ENCODE peak calls at places on chromosomes 2 and 18, in nine cellular contexts. One of them, this sample, is unnamed.

GRCh38 chr2:24813645-24814257 is 20.5 kb downstream of the CENPO start:
- DNase-seq in HCT116: no peak
- DNase-seq in hepatocyte: no peak
- DNase-seq in OCI-LY7: no peak
- DNase-seq in GM23338: no peak
- DNase-seq in neural progenitor cell: no peak
- DNase-seq in SK-N-SH: no peak
- DNase-seq in MM.1S: no peak
- DNase-seq in PC-3: no peak
- DNase-seq in this sample: no peak

GRCh38 chr18:22606563-22607283 is 189.0 kb upstream of the CTAGE1 start:
- DNase-seq in HCT116: no peak
- DNase-seq in hepatocyte: peak
- DNase-seq in OCI-LY7: no peak
- DNase-seq in GM23338: peak
- DNase-seq in neural progenitor cell: peak
- DNase-seq in SK-N-SH: no peak
- DNase-seq in MM.1S: no peak
- DNase-seq in PC-3: no peak
- DNase-seq in this sample: no peak

GRCh38 chr2:27866237-27866636 is 23.9 kb downstream of the RBKS start:
- DNase-seq in HCT116: no peak
- DNase-seq in hepatocyte: no peak
- DNase-seq in OCI-LY7: no peak
- DNase-seq in GM23338: no peak
- DNase-seq in neural progenitor cell: no peak
- DNase-seq in SK-N-SH: no peak
- DNase-seq in MM.1S: no peak
- DNase-seq in PC-3: no peak
- DNase-seq in this sample: no peak

GRCh38 chr2:8257502-8257901 is 424.4 kb upstream of the ID2 start:
- DNase-seq in HCT116: no peak
- DNase-seq in hepatocyte: no peak
- DNase-seq in OCI-LY7: no peak
- DNase-seq in GM23338: peak
- DNase-seq in neural progenitor cell: no peak
- DNase-seq in SK-N-SH: no peak
- DNase-seq in MM.1S: no peak
- DNase-seq in PC-3: no peak
- DNase-seq in this sample: no peak

GRCh38 chr2:71559828-71560210 is 106.5 kb downstream of the DYSF start:
- DNase-seq in HCT116: no peak
- DNase-seq in hepatocyte: no peak
- DNase-seq in OCI-LY7: no peak
- DNase-seq in GM23338: no peak
- DNase-seq in neural progenitor cell: no peak
- DNase-seq in SK-N-SH: no peak
- DNase-seq in MM.1S: no peak
- DNase-seq in PC-3: no peak
- DNase-seq in this sample: no peak

GRCh38 chr2:50391553-50391952 is 640.4 kb downstream of the NRXN1 start:
- DNase-seq in HCT116: no peak
- DNase-seq in hepatocyte: no peak
- DNase-seq in OCI-LY7: no peak
- DNase-seq in GM23338: no peak
- DNase-seq in neural progenitor cell: no peak
- DNase-seq in SK-N-SH: no peak
- DNase-seq in MM.1S: no peak
- DNase-seq in PC-3: no peak
- DNase-seq in this sample: no peak

GRCh38 chr2:168945508-168945907 is 44.4 kb downstream of the G6PC2 start:
- DNase-seq in HCT116: no peak
- DNase-seq in hepatocyte: no peak
- DNase-seq in OCI-LY7: no peak
- DNase-seq in GM23338: no peak
- DNase-seq in neural progenitor cell: no peak
- DNase-seq in SK-N-SH: no peak
- DNase-seq in MM.1S: no peak
- DNase-seq in PC-3: no peak
- DNase-seq in this sample: no peak

GRCh38 chr18:58700209-58700608 is 28.9 kb downstream of the MALT1 start:
- DNase-seq in HCT116: no peak
- DNase-seq in hepatocyte: no peak
- DNase-seq in OCI-LY7: no peak
- DNase-seq in GM23338: no peak
- DNase-seq in neural progenitor cell: no peak
- DNase-seq in SK-N-SH: no peak
- DNase-seq in MM.1S: no peak
- DNase-seq in PC-3: peak
- DNase-seq in this sample: no peak

GRCh38 chr2:31831585-31831984 is 179.2 kb downstream of the MEMO1 start:
- DNase-seq in HCT116: no peak
- DNase-seq in hepatocyte: no peak
- DNase-seq in OCI-LY7: no peak
- DNase-seq in GM23338: no peak
- DNase-seq in neural progenitor cell: no peak
- DNase-seq in SK-N-SH: no peak
- DNase-seq in MM.1S: no peak
- DNase-seq in PC-3: peak
- DNase-seq in this sample: peak

GRCh38 chr2:9360701-9361100 is 62.6 kb downstream of the ITGB1BP1 start:
- DNase-seq in HCT116: no peak
- DNase-seq in hepatocyte: no peak
- DNase-seq in OCI-LY7: no peak
- DNase-seq in GM23338: no peak
- DNase-seq in neural progenitor cell: no peak
- DNase-seq in SK-N-SH: no peak
- DNase-seq in MM.1S: no peak
- DNase-seq in PC-3: no peak
- DNase-seq in this sample: peak

GRCh38 chr2:191345788-191346187 is 100.6 kb downstream of the MYO1B start:
- DNase-seq in HCT116: no peak
- DNase-seq in hepatocyte: no peak
- DNase-seq in OCI-LY7: no peak
- DNase-seq in GM23338: no peak
- DNase-seq in neural progenitor cell: no peak
- DNase-seq in SK-N-SH: no peak
- DNase-seq in MM.1S: no peak
- DNase-seq in PC-3: peak
- DNase-seq in this sample: peak

GRCh38 chr2:55111230-55111569 is 60.9 kb upstream of the RTN4 start:
- DNase-seq in HCT116: no peak
- DNase-seq in hepatocyte: no peak
- DNase-seq in OCI-LY7: no peak
- DNase-seq in GM23338: no peak
- DNase-seq in neural progenitor cell: no peak
- DNase-seq in SK-N-SH: no peak
- DNase-seq in MM.1S: no peak
- DNase-seq in PC-3: no peak
- DNase-seq in this sample: no peak

GRCh38 chr2:11155326-11156059 is at the start of gene SLC66A3:
- DNase-seq in HCT116: peak
- DNase-seq in hepatocyte: no peak
- DNase-seq in OCI-LY7: peak
- DNase-seq in GM23338: peak
- DNase-seq in neural progenitor cell: peak
- DNase-seq in SK-N-SH: no peak
- DNase-seq in MM.1S: peak
- DNase-seq in PC-3: peak
- DNase-seq in this sample: peak

GRCh38 chr2:163734911-163735691 is 707 bp downstream of the FIGN start:
- DNase-seq in HCT116: no peak
- DNase-seq in hepatocyte: no peak
- DNase-seq in OCI-LY7: no peak
- DNase-seq in GM23338: peak
- DNase-seq in neural progenitor cell: peak
- DNase-seq in SK-N-SH: peak
- DNase-seq in MM.1S: peak
- DNase-seq in PC-3: peak
- DNase-seq in this sample: peak

GRCh38 chr2:236664131-236664530 is 94.5 kb downstream of the ACKR3 start:
- DNase-seq in HCT116: no peak
- DNase-seq in hepatocyte: no peak
- DNase-seq in OCI-LY7: no peak
- DNase-seq in GM23338: no peak
- DNase-seq in neural progenitor cell: no peak
- DNase-seq in SK-N-SH: no peak
- DNase-seq in MM.1S: no peak
- DNase-seq in PC-3: no peak
- DNase-seq in this sample: no peak

GRCh38 chr2:236665130-236665529 is 95.5 kb downstream of the ACKR3 start:
- DNase-seq in HCT116: no peak
- DNase-seq in hepatocyte: no peak
- DNase-seq in OCI-LY7: no peak
- DNase-seq in GM23338: no peak
- DNase-seq in neural progenitor cell: no peak
- DNase-seq in SK-N-SH: no peak
- DNase-seq in MM.1S: no peak
- DNase-seq in PC-3: peak
- DNase-seq in this sample: peak

GRCh38 chr2:236666646-236667204 is 97.1 kb downstream of the ACKR3 start:
- DNase-seq in HCT116: no peak
- DNase-seq in hepatocyte: no peak
- DNase-seq in OCI-LY7: no peak
- DNase-seq in GM23338: no peak
- DNase-seq in neural progenitor cell: no peak
- DNase-seq in SK-N-SH: no peak
- DNase-seq in MM.1S: no peak
- DNase-seq in PC-3: no peak
- DNase-seq in this sample: no peak

GRCh38 chr2:236667526-236667925 is 97.9 kb downstream of the ACKR3 start:
- DNase-seq in HCT116: no peak
- DNase-seq in hepatocyte: no peak
- DNase-seq in OCI-LY7: no peak
- DNase-seq in GM23338: no peak
- DNase-seq in neural progenitor cell: no peak
- DNase-seq in SK-N-SH: no peak
- DNase-seq in MM.1S: no peak
- DNase-seq in PC-3: no peak
- DNase-seq in this sample: no peak

GRCh38 chr2:236665572-236666118 is 96.0 kb downstream of the ACKR3 start:
- DNase-seq in HCT116: no peak
- DNase-seq in hepatocyte: no peak
- DNase-seq in OCI-LY7: no peak
- DNase-seq in GM23338: no peak
- DNase-seq in neural progenitor cell: no peak
- DNase-seq in SK-N-SH: no peak
- DNase-seq in MM.1S: no peak
- DNase-seq in PC-3: no peak
- DNase-seq in this sample: peak
- H3K27ac ChIP-seq in HCT116: no peak
- H3K27ac ChIP-seq in hepatocyte: no peak
- H3K27ac ChIP-seq in OCI-LY7: no peak
- H3K27ac ChIP-seq in GM23338: no peak
- H3K27ac ChIP-seq in neural progenitor cell: no peak
- H3K27ac ChIP-seq in SK-N-SH: no peak
- H3K27ac ChIP-seq in MM.1S: no peak
- H3K27ac ChIP-seq in PC-3: no peak
- H3K27ac ChIP-seq in this sample: no peak

DNA sequence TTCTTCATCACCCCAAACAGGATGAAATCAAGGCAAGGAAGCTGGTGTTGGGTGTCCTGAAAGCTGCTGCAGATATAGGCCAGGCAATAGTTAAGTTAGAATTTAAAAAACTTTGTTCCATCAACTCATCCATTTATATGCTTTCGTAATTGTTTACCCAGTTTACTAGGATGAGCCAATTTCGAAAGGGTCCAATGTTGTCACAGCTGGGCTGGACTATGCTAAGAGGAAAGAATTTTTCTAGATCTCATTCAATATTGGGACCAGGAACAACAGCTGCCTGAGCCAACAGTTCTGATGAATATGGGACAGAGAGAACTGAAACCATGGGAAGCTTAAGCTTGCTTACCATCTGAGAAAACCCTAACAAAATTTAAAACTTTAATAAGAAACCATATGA is 21.6 kb upstream of the SP3 start:
- DNase-seq in HCT116: no peak
- DNase-seq in hepatocyte: no peak
- DNase-seq in OCI-LY7: no peak
- DNase-seq in GM23338: no peak
- DNase-seq in neural progenitor cell: no peak
- DNase-seq in SK-N-SH: no peak
- DNase-seq in MM.1S: no peak
- DNase-seq in PC-3: no peak
- DNase-seq in this sample: peak
- TF ChIP-seq EZH2phosphoT487 in HCT116: no peak
- TF ChIP-seq EZH2phosphoT487 in hepatocyte: no peak
- TF ChIP-seq EZH2phosphoT487 in OCI-LY7: no peak
- TF ChIP-seq EZH2phosphoT487 in GM23338: no peak
- TF ChIP-seq EZH2phosphoT487 in neural progenitor cell: no peak
- TF ChIP-seq EZH2phosphoT487 in SK-N-SH: no peak
- TF ChIP-seq EZH2phosphoT487 in MM.1S: no peak
- TF ChIP-seq EZH2phosphoT487 in PC-3: no peak
- TF ChIP-seq EZH2phosphoT487 in this sample: no peak

DNA sequence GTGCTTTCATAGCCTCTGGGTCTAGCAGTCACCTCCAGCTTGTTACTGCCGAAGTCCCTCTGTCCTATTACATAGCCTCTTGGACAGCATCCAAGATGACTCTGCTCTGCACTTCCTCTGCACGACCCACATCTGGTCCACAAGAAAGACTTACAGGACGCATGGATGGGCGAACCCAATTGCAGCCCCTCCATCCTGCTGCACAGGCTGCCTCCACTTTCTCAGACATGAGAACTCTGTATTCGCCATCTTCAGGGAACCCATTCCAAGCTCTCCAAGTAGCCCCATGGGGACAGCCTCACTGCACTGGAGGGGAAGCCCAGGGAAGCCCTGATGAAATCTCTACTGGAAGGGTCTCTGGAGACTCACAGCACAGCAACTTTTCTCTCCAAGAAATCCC is 172.1 kb downstream of the GFPT1 start:
- DNase-seq in HCT116: no peak
- DNase-seq in hepatocyte: peak
- DNase-seq in OCI-LY7: no peak
- DNase-seq in GM23338: no peak
- DNase-seq in neural progenitor cell: no peak
- DNase-seq in SK-N-SH: peak
- DNase-seq in MM.1S: no peak
- DNase-seq in PC-3: peak
- DNase-seq in this sample: peak
- H3K27ac ChIP-seq in HCT116: no peak
- H3K27ac ChIP-seq in hepatocyte: peak
- H3K27ac ChIP-seq in OCI-LY7: no peak
- H3K27ac ChIP-seq in GM23338: no peak
- H3K27ac ChIP-seq in neural progenitor cell: no peak
- H3K27ac ChIP-seq in SK-N-SH: peak
- H3K27ac ChIP-seq in MM.1S: no peak
- H3K27ac ChIP-seq in PC-3: no peak
- H3K27ac ChIP-seq in this sample: no peak

DNA sequence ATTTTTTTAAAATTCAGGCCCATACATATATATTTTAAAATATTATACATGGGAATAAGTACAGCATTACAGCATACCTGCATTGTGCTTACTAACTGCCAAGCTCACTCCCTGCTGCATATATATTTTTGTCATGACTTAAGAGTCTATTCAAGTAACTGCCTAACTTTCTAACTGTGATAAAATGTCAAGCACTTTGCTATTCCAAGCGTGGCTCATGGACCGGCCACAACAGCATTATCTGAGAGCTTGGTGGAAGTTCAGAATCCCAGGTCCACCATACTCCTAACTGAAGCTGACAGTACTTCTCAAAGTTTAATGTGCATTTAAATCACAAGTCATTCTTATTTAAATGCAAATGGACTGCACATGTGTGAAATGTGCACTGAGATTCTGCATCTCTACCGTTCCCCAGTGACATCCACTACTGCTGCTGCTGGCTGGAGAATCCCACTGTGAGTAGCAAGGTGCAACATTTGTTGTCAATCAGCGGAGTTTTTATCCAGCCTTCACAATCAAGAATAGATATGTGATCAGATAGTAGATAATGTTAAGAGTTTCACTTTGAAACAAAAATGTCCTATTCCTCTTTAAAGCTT is 79.1 kb downstream of the DYM start:
- DNase-seq in HCT116: no peak
- DNase-seq in hepatocyte: no peak
- DNase-seq in OCI-LY7: no peak
- DNase-seq in GM23338: no peak
- DNase-seq in neural progenitor cell: no peak
- DNase-seq in SK-N-SH: no peak
- DNase-seq in MM.1S: no peak
- DNase-seq in PC-3: no peak
- DNase-seq in this sample: no peak
- TF ChIP-seq EZH2phosphoT487 in HCT116: no peak
- TF ChIP-seq EZH2phosphoT487 in hepatocyte: no peak
- TF ChIP-seq EZH2phosphoT487 in OCI-LY7: no peak
- TF ChIP-seq EZH2phosphoT487 in GM23338: no peak
- TF ChIP-seq EZH2phosphoT487 in neural progenitor cell: no peak
- TF ChIP-seq EZH2phosphoT487 in SK-N-SH: no peak
- TF ChIP-seq EZH2phosphoT487 in MM.1S: no peak
- TF ChIP-seq EZH2phosphoT487 in PC-3: no peak
- TF ChIP-seq EZH2phosphoT487 in this sample: no peak

This sample was measured in GM23248.